ENCODE peak calls at places on chromosomes 4 and X, in six cellular contexts. V is GM13976, I is left colon, S is progenitor cell of endocrine pancreas, D is activated B cell treated with CpG ODN at 0.5 μM for 24 hours, G is T-helper 9 cell. N is an unnamed sample.

GRCh38 chr4:24770111-24770584 is 25.2 kb upstream of the SOD3 start:
- DNase-seq in V (peak; percentile 39), I (no peak), S (no peak), D (no peak), G (no peak), N (no peak)

GRCh38 chr4:52869196-52869595 is 7.1 kb downstream of the RASL11B start:
- DNase-seq in V (no peak), I (peak; percentile 31), S (no peak), D (no peak), G (no peak), N (no peak)

GRCh38 chr4:13988347-13989265 is 361.1 kb upstream of the BOD1L1 start:
- DNase-seq in V (no peak), I (peak; percentile 30), S (no peak), D (no peak), G (no peak), N (no peak)

GRCh38 chr4:3253808-3254207 is 4.8 kb downstream of the MSANTD1 start:
- DNase-seq in V (no peak), I (peak; percentile 15), S (no peak), D (no peak), G (no peak), N (no peak)

GRCh38 chr4:3387943-3388348 is 53.8 kb upstream of the HGFAC start:
- DNase-seq in V (no peak), I (peak; percentile 80), S (no peak), D (peak; percentile 46), G (no peak), N (no peak)

GRCh38 chr4:121200795-121201472 is 36.8 kb upstream of the TNIP3 start:
- DNase-seq in V (peak; percentile 36), I (no peak), S (no peak), D (no peak), G (no peak), N (no peak)

GRCh38 chrX:120753413-120754251 is 122.0 kb downstream of the CT47B1 start:
- DNase-seq in V (no peak), I (no peak), S (no peak), D (peak; percentile 17), G (no peak), N (no peak)

GRCh38 chr4:98662619-98663225 is 4.3 kb upstream of the TSPAN5 start:
- DNase-seq in V (no peak), I (no peak), S (no peak), D (peak; percentile 18), G (peak; percentile 24), N (peak; percentile 37)

GRCh38 chr4:104501290-104501689 is 6.6 kb upstream of the CXXC4 start:
- DNase-seq in V (no peak), I (no peak), S (no peak), D (no peak), G (no peak), N (no peak)

GRCh38 chr4:125321709-125322362 is 7.1 kb downstream of the FAT4 start:
- DNase-seq in V (no peak), I (no peak), S (no peak), D (no peak), G (no peak), N (no peak)

GRCh38 chr4:40055873-40056721 is 553 bp upstream of the N4BP2 start:
- DNase-seq in V (peak; percentile 71), I (peak; percentile 63), S (peak; percentile 63), D (peak; percentile 59), G (peak; percentile 28), N (peak; percentile 25)

GRCh38 chrX:599837-600715 is 30.5 kb upstream of the SHOX start:
- DNase-seq in V (no peak), I (no peak), S (no peak), D (no peak), G (no peak), N (no peak)

GRCh38 chr4:121686265-121686664 is 10.5 kb downstream of the ANXA5 start:
- DNase-seq in V (no peak), I (no peak), S (no peak), D (no peak), G (no peak), N (no peak)

GRCh38 chrX:119398974-119399771 is at the start of gene SLC25A43:
- DNase-seq in V (peak; percentile 87), I (peak; percentile 49), S (peak; percentile 14), D (peak; percentile 49), G (peak; percentile 8), N (no peak)

GRCh38 chr4:54924891-54925290 is 200.5 kb downstream of the KDR start:
- DNase-seq in V (no peak), I (no peak), S (no peak), D (no peak), G (no peak), N (no peak)

GRCh38 chr4:125529071-125529470 is 214.3 kb downstream of the FAT4 start:
- DNase-seq in V (no peak), I (no peak), S (no peak), D (no peak), G (no peak), N (no peak)

GRCh38 chr4:74473155-74473811 is 28.3 kb downstream of the AREG start:
- DNase-seq in V (no peak), I (no peak), S (no peak), D (no peak), G (no peak), N (no peak)

GRCh38 chrX:13376857-13377441 is 57.1 kb upstream of the ATXN3L start:
- DNase-seq in V (peak; percentile 24), I (no peak), S (no peak), D (no peak), G (no peak), N (no peak)

GRCh38 chr4:168515222-168516011 is 18.6 kb downstream of the PALLD start:
- DNase-seq in V (no peak), I (no peak), S (no peak), D (no peak), G (no peak), N (no peak)

GRCh38 chr4:128358231-128358902 is 70.8 kb upstream of the PGRMC2 start:
- DNase-seq in V (no peak), I (no peak), S (no peak), D (no peak), G (no peak), N (no peak)

GRCh38 chrX:142036111-142036510 is 132.4 kb downstream of the MAGEC1 start:
- DNase-seq in V (no peak), I (no peak), S (no peak), D (no peak), G (no peak), N (no peak)

GRCh38 chr4:955161-955921 is 18.0 kb downstream of the DGKQ start:
- DNase-seq in V (no peak), I (no peak), S (no peak), D (no peak), G (no peak), N (no peak)

GRCh38 chr4:31081375-31081774 is 361.2 kb downstream of the PCDH7 start:
- DNase-seq in V (no peak), I (no peak), S (no peak), D (no peak), G (no peak), N (no peak)

GRCh38 chr4:150328496-150328895 is 250.3 kb downstream of the DCLK2 start:
- DNase-seq in V (no peak), I (no peak), S (no peak), D (no peak), G (no peak), N (no peak)

GRCh38 chrX:149453030-149453429 is 52.1 kb downstream of the IDS start:
- DNase-seq in V (no peak), I (no peak), S (no peak), D (no peak), G (no peak), N (no peak)

GRCh38 chr4:168092176-168092712 is at the start of gene ANXA10:
- DNase-seq in V (no peak), I (no peak), S (no peak), D (no peak), G (no peak), N (no peak)

GRCh38 chrX:24982306-24982965 is 33.3 kb downstream of the ARX start:
- DNase-seq in V (no peak), I (no peak), S (no peak), D (no peak), G (no peak), N (no peak)

GRCh38 chr4:84647307-84647884 is 64.5 kb downstream of the CDS1 start:
- DNase-seq in V (no peak), I (no peak), S (no peak), D (no peak), G (no peak), N (no peak)

GRCh38 chrX:9663216-9663615 is 102.4 kb downstream of the GPR143 start:
- DNase-seq in V (no peak), I (no peak), S (no peak), D (no peak), G (no peak), N (no peak)

N was measured in effector CD4-positive, alpha-beta T cell.